ENCODE peak calls at places on chromosomes 3 and 15, in ten cellular contexts. One of them, this sample, is unnamed.

GRCh38 chr3:2268779-2269178 is 170.1 kb downstream of the CNTN4 start:
- DNase-seq in upper lobe of right lung: no peak
- DNase-seq in effector memory CD4-positive, alpha-beta T cell: no peak
- DNase-seq in right cardiac atrium: no peak
- DNase-seq in fibroblast of the aortic adventitia: no peak
- DNase-seq in fibroblast of lung: no peak
- DNase-seq in stomach: no peak
- DNase-seq in tibial nerve: no peak
- DNase-seq in CD8-positive, alpha-beta memory T cell: no peak
- DNase-seq in heart left ventricle: no peak
- DNase-seq in this sample: no peak

GRCh38 chr15:98907921-98908490 is 99.6 kb downstream of the PGPEP1L start:
- DNase-seq in upper lobe of right lung: no peak
- DNase-seq in effector memory CD4-positive, alpha-beta T cell: no peak
- DNase-seq in right cardiac atrium: no peak
- DNase-seq in fibroblast of the aortic adventitia: no peak
- DNase-seq in fibroblast of lung: no peak
- DNase-seq in stomach: no peak
- DNase-seq in tibial nerve: no peak
- DNase-seq in CD8-positive, alpha-beta memory T cell: no peak
- DNase-seq in heart left ventricle: no peak
- DNase-seq in this sample: no peak

GRCh38 chr3:45035441-45036301 is 9.6 kb downstream of the CLEC3B start:
- DNase-seq in upper lobe of right lung: peak; percentile 71
- DNase-seq in effector memory CD4-positive, alpha-beta T cell: no peak
- DNase-seq in right cardiac atrium: peak; percentile 77
- DNase-seq in fibroblast of the aortic adventitia: peak; percentile 38
- DNase-seq in fibroblast of lung: no peak
- DNase-seq in stomach: no peak
- DNase-seq in tibial nerve: no peak
- DNase-seq in CD8-positive, alpha-beta memory T cell: no peak
- DNase-seq in heart left ventricle: peak; percentile 41
- DNase-seq in this sample: peak; percentile 67

GRCh38 chr3:123695731-123696640 is 111.1 kb upstream of the HACD2 start:
- DNase-seq in upper lobe of right lung: no peak
- DNase-seq in effector memory CD4-positive, alpha-beta T cell: no peak
- DNase-seq in right cardiac atrium: no peak
- DNase-seq in fibroblast of the aortic adventitia: no peak
- DNase-seq in fibroblast of lung: peak; percentile 16
- DNase-seq in stomach: no peak
- DNase-seq in tibial nerve: no peak
- DNase-seq in CD8-positive, alpha-beta memory T cell: no peak
- DNase-seq in heart left ventricle: no peak
- DNase-seq in this sample: no peak

GRCh38 chr3:194983620-194984019 is 287.3 kb downstream of the XXYLT1 start:
- DNase-seq in upper lobe of right lung: no peak
- DNase-seq in effector memory CD4-positive, alpha-beta T cell: no peak
- DNase-seq in right cardiac atrium: no peak
- DNase-seq in fibroblast of the aortic adventitia: no peak
- DNase-seq in fibroblast of lung: no peak
- DNase-seq in stomach: no peak
- DNase-seq in tibial nerve: no peak
- DNase-seq in CD8-positive, alpha-beta memory T cell: no peak
- DNase-seq in heart left ventricle: no peak
- DNase-seq in this sample: no peak

GRCh38 chr15:62071711-62072308 is 5.0 kb downstream of the C2CD4A start:
- DNase-seq in upper lobe of right lung: no peak
- DNase-seq in effector memory CD4-positive, alpha-beta T cell: no peak
- DNase-seq in right cardiac atrium: no peak
- DNase-seq in fibroblast of the aortic adventitia: peak; percentile 76
- DNase-seq in fibroblast of lung: peak; percentile 21
- DNase-seq in stomach: no peak
- DNase-seq in tibial nerve: no peak
- DNase-seq in CD8-positive, alpha-beta memory T cell: peak; percentile 29
- DNase-seq in heart left ventricle: no peak
- DNase-seq in this sample: no peak

GRCh38 chr3:58352624-58353023 is 19.9 kb downstream of the PXK start:
- DNase-seq in upper lobe of right lung: no peak
- DNase-seq in effector memory CD4-positive, alpha-beta T cell: no peak
- DNase-seq in right cardiac atrium: no peak
- DNase-seq in fibroblast of the aortic adventitia: no peak
- DNase-seq in fibroblast of lung: no peak
- DNase-seq in stomach: no peak
- DNase-seq in tibial nerve: no peak
- DNase-seq in CD8-positive, alpha-beta memory T cell: no peak
- DNase-seq in heart left ventricle: no peak
- DNase-seq in this sample: no peak

GRCh38 chr15:68550498-68551295 is 28.1 kb upstream of the CORO2B start:
- DNase-seq in upper lobe of right lung: peak; percentile 78
- DNase-seq in effector memory CD4-positive, alpha-beta T cell: peak; percentile 50
- DNase-seq in right cardiac atrium: peak; percentile 91
- DNase-seq in fibroblast of the aortic adventitia: peak; percentile 64
- DNase-seq in fibroblast of lung: peak; percentile 31
- DNase-seq in stomach: peak; percentile 82
- DNase-seq in tibial nerve: peak; percentile 94
- DNase-seq in CD8-positive, alpha-beta memory T cell: peak; percentile 37
- DNase-seq in heart left ventricle: peak; percentile 74
- DNase-seq in this sample: peak; percentile 80

GRCh38 chr3:10977864-10978510 is 14.6 kb upstream of the SLC6A1 start:
- DNase-seq in upper lobe of right lung: no peak
- DNase-seq in effector memory CD4-positive, alpha-beta T cell: no peak
- DNase-seq in right cardiac atrium: no peak
- DNase-seq in fibroblast of the aortic adventitia: no peak
- DNase-seq in fibroblast of lung: peak; percentile 68
- DNase-seq in stomach: no peak
- DNase-seq in tibial nerve: no peak
- DNase-seq in CD8-positive, alpha-beta memory T cell: no peak
- DNase-seq in heart left ventricle: no peak
- DNase-seq in this sample: no peak

GRCh38 chr15:25134546-25134945 is 179.8 kb downstream of the SNRPN start:
- DNase-seq in upper lobe of right lung: no peak
- DNase-seq in effector memory CD4-positive, alpha-beta T cell: no peak
- DNase-seq in right cardiac atrium: no peak
- DNase-seq in fibroblast of the aortic adventitia: peak; percentile 19
- DNase-seq in fibroblast of lung: peak; percentile 26
- DNase-seq in stomach: no peak
- DNase-seq in tibial nerve: no peak
- DNase-seq in CD8-positive, alpha-beta memory T cell: no peak
- DNase-seq in heart left ventricle: no peak
- DNase-seq in this sample: no peak

GRCh38 chr3:128009952-128010846 is 42.0 kb upstream of the SEC61A1 start:
- DNase-seq in upper lobe of right lung: no peak
- DNase-seq in effector memory CD4-positive, alpha-beta T cell: no peak
- DNase-seq in right cardiac atrium: no peak
- DNase-seq in fibroblast of the aortic adventitia: peak; percentile 97
- DNase-seq in fibroblast of lung: peak; percentile 12
- DNase-seq in stomach: no peak
- DNase-seq in tibial nerve: no peak
- DNase-seq in CD8-positive, alpha-beta memory T cell: no peak
- DNase-seq in heart left ventricle: no peak
- DNase-seq in this sample: no peak

GRCh38 chr15:90819390-90819789 is 49.0 kb upstream of the FURIN start:
- DNase-seq in upper lobe of right lung: no peak
- DNase-seq in effector memory CD4-positive, alpha-beta T cell: no peak
- DNase-seq in right cardiac atrium: no peak
- DNase-seq in fibroblast of the aortic adventitia: no peak
- DNase-seq in fibroblast of lung: no peak
- DNase-seq in stomach: peak; percentile 60
- DNase-seq in tibial nerve: no peak
- DNase-seq in CD8-positive, alpha-beta memory T cell: no peak
- DNase-seq in heart left ventricle: peak; percentile 85
- DNase-seq in this sample: no peak

GRCh38 chr3:179655236-179655635 is 2.4 kb downstream of the USP13 start:
- DNase-seq in upper lobe of right lung: no peak
- DNase-seq in effector memory CD4-positive, alpha-beta T cell: no peak
- DNase-seq in right cardiac atrium: no peak
- DNase-seq in fibroblast of the aortic adventitia: no peak
- DNase-seq in fibroblast of lung: no peak
- DNase-seq in stomach: no peak
- DNase-seq in tibial nerve: no peak
- DNase-seq in CD8-positive, alpha-beta memory T cell: no peak
- DNase-seq in heart left ventricle: no peak
- DNase-seq in this sample: no peak

GRCh38 chr15:78212546-78213424 is 21.6 kb downstream of the ACSBG1 start:
- DNase-seq in upper lobe of right lung: no peak
- DNase-seq in effector memory CD4-positive, alpha-beta T cell: no peak
- DNase-seq in right cardiac atrium: peak; percentile 76
- DNase-seq in fibroblast of the aortic adventitia: peak; percentile 55
- DNase-seq in fibroblast of lung: peak; percentile 79
- DNase-seq in stomach: peak; percentile 73
- DNase-seq in tibial nerve: no peak
- DNase-seq in CD8-positive, alpha-beta memory T cell: no peak
- DNase-seq in heart left ventricle: peak; percentile 79
- DNase-seq in this sample: peak; percentile 92

GRCh38 chr3:152524198-152525140 is 255.7 kb downstream of the MBNL1 start:
- DNase-seq in upper lobe of right lung: no peak
- DNase-seq in effector memory CD4-positive, alpha-beta T cell: peak; percentile 21
- DNase-seq in right cardiac atrium: no peak
- DNase-seq in fibroblast of the aortic adventitia: peak; percentile 82
- DNase-seq in fibroblast of lung: peak; percentile 29
- DNase-seq in stomach: peak; percentile 33
- DNase-seq in tibial nerve: peak; percentile 93
- DNase-seq in CD8-positive, alpha-beta memory T cell: peak; percentile 7
- DNase-seq in heart left ventricle: no peak
- DNase-seq in this sample: no peak

DNA sequence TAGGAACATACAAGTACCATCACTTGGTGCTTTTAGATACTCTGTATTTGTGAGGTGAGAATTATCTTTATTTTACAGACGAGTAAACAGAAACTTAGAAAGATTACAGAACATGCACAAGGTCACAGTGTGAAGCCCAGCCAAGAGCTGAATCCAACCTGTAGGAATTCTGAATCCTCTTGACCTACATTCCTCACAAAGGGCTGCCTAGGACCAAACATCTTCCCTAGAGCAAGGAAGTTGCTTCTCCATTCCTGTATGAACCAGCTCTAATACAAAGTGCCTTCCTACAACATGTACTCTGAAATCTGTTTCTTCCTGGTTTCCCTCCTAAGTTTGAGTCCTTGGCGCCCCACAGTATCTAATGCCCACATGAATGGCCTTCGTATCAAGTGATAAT is 2.9 kb downstream of the HDGFL3 start:
- DNase-seq in upper lobe of right lung: no peak
- DNase-seq in effector memory CD4-positive, alpha-beta T cell: no peak
- DNase-seq in right cardiac atrium: no peak
- DNase-seq in fibroblast of the aortic adventitia: no peak
- DNase-seq in fibroblast of lung: peak; percentile 35
- DNase-seq in stomach: no peak
- DNase-seq in tibial nerve: no peak
- DNase-seq in CD8-positive, alpha-beta memory T cell: no peak
- DNase-seq in heart left ventricle: no peak
- DNase-seq in this sample: no peak
- H3K4me3 ChIP-seq in upper lobe of right lung: no peak overlapping the region
- H3K4me3 ChIP-seq in effector memory CD4-positive, alpha-beta T cell: no peak overlapping the region
- H3K4me3 ChIP-seq in right cardiac atrium: no peak overlapping the region
- H3K4me3 ChIP-seq in fibroblast of the aortic adventitia: no peak overlapping the region
- H3K4me3 ChIP-seq in fibroblast of lung: no peak overlapping the region
- H3K4me3 ChIP-seq in stomach: no peak overlapping the region
- H3K4me3 ChIP-seq in tibial nerve: no peak overlapping the region
- H3K4me3 ChIP-seq in CD8-positive, alpha-beta memory T cell: no peak overlapping the region
- H3K4me3 ChIP-seq in heart left ventricle: no peak overlapping the region
- H3K4me3 ChIP-seq in this sample: no peak overlapping the region

DNA sequence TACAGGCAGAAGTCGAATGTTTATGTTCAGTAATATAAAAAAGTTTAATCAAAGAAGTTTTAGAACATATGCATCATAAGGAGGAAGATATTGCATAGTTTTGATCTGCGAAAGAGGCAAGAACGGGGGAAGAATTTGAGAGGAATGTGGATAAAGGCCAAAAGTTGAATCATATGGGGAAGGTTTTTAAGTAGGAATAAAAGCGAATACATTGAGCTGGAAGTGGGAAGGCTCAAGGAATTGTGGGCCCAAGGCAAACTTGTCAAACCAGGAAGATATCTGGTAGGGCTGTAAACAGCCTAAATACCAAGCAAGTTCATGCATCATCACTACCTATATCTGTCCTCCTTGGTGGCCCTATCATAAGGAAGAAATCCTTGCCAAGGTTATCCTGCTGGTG is 186.9 kb downstream of the MAGI1 start:
- DNase-seq in upper lobe of right lung: no peak
- DNase-seq in effector memory CD4-positive, alpha-beta T cell: no peak
- DNase-seq in right cardiac atrium: no peak
- DNase-seq in fibroblast of the aortic adventitia: peak; percentile 78
- DNase-seq in fibroblast of lung: peak; percentile 85
- DNase-seq in stomach: no peak
- DNase-seq in tibial nerve: no peak
- DNase-seq in CD8-positive, alpha-beta memory T cell: no peak
- DNase-seq in heart left ventricle: no peak
- DNase-seq in this sample: no peak
- H3K4me3 ChIP-seq in upper lobe of right lung: no peak overlapping the region
- H3K4me3 ChIP-seq in effector memory CD4-positive, alpha-beta T cell: no peak overlapping the region
- H3K4me3 ChIP-seq in right cardiac atrium: no peak overlapping the region
- H3K4me3 ChIP-seq in fibroblast of the aortic adventitia: no peak overlapping the region
- H3K4me3 ChIP-seq in fibroblast of lung: no peak overlapping the region
- H3K4me3 ChIP-seq in stomach: no peak overlapping the region
- H3K4me3 ChIP-seq in tibial nerve: no peak overlapping the region
- H3K4me3 ChIP-seq in CD8-positive, alpha-beta memory T cell: no peak overlapping the region
- H3K4me3 ChIP-seq in heart left ventricle: no peak overlapping the region
- H3K4me3 ChIP-seq in this sample: no peak overlapping the region

DNA sequence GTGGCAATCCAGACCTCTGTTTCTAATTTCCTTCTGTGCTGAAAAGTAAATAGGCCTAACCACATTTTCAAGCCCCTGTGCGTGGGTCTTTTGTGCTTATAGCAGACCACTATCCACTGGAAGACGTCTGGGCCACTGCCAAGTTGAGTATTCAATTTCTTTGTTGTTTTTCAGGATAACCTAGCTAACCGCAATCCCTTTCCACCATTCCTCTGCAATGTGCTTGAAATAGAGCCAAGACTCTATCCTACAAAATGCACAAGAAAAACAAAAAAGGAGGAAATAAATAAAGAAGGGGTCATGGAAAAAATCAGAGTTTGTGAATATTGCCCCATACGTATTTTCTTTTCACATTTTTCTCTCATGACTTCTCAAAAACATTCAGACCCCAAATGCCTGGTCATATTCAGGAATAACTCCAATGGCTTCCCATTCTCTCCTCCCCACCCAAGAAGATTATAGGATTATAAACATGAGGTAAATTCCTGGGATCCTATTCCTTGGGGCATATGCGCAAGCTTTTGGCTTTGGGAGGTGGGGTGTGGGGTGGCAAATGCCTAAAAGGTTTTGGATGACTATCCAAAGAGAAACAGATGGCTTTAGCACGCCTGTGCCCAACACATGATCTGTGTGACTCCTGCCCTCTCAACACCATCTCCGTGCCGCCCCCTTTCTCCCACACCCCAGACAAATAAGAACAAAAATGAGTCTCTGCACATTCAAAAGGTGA is 217.9 kb upstream of the THBS1 start:
- DNase-seq in upper lobe of right lung: no peak
- DNase-seq in effector memory CD4-positive, alpha-beta T cell: no peak
- DNase-seq in right cardiac atrium: no peak
- DNase-seq in fibroblast of the aortic adventitia: peak; percentile 26
- DNase-seq in fibroblast of lung: peak; percentile 99
- DNase-seq in stomach: no peak
- DNase-seq in tibial nerve: no peak
- DNase-seq in CD8-positive, alpha-beta memory T cell: no peak
- DNase-seq in heart left ventricle: no peak
- DNase-seq in this sample: no peak
- H3K4me3 ChIP-seq in upper lobe of right lung: no peak overlapping the region
- H3K4me3 ChIP-seq in effector memory CD4-positive, alpha-beta T cell: no peak overlapping the region
- H3K4me3 ChIP-seq in right cardiac atrium: no peak overlapping the region
- H3K4me3 ChIP-seq in fibroblast of the aortic adventitia: no peak overlapping the region
- H3K4me3 ChIP-seq in fibroblast of lung: no peak overlapping the region
- H3K4me3 ChIP-seq in stomach: no peak overlapping the region
- H3K4me3 ChIP-seq in tibial nerve: no peak overlapping the region
- H3K4me3 ChIP-seq in CD8-positive, alpha-beta memory T cell: no peak overlapping the region
- H3K4me3 ChIP-seq in heart left ventricle: no peak overlapping the region
- H3K4me3 ChIP-seq in this sample: no peak overlapping the region

GRCh38 chr3:71208273-71209095 is 375.0 kb downstream of the FOXP1 start:
- DNase-seq in upper lobe of right lung: no peak
- DNase-seq in effector memory CD4-positive, alpha-beta T cell: no peak
- DNase-seq in right cardiac atrium: no peak
- DNase-seq in fibroblast of the aortic adventitia: peak; percentile 25
- DNase-seq in fibroblast of lung: peak; percentile 23
- DNase-seq in stomach: peak; percentile 31
- DNase-seq in tibial nerve: no peak
- DNase-seq in CD8-positive, alpha-beta memory T cell: no peak
- DNase-seq in heart left ventricle: no peak
- DNase-seq in this sample: no peak
- H3K4me3 ChIP-seq in upper lobe of right lung: no peak overlapping the region
- H3K4me3 ChIP-seq in effector memory CD4-positive, alpha-beta T cell: no peak overlapping the region
- H3K4me3 ChIP-seq in right cardiac atrium: no peak overlapping the region
- H3K4me3 ChIP-seq in fibroblast of the aortic adventitia: no peak overlapping the region
- H3K4me3 ChIP-seq in fibroblast of lung: no peak overlapping the region
- H3K4me3 ChIP-seq in stomach: no peak overlapping the region
- H3K4me3 ChIP-seq in tibial nerve: no peak overlapping the region
- H3K4me3 ChIP-seq in CD8-positive, alpha-beta memory T cell: no peak overlapping the region
- H3K4me3 ChIP-seq in heart left ventricle: no peak overlapping the region
- H3K4me3 ChIP-seq in this sample: no peak overlapping the region

This sample was measured in psoas muscle.